ENCODE peak calls at places on chromosomes 4 and X, in five cellular contexts. Q, G, Z, O and D are unnamed samples.

GRCh38 chrX:71533850-71534515 is 1.1 kb downstream of the OGT start:
- DNase-seq in Q (peak; percentile 44), G (peak; percentile 53), Z (peak; percentile 36), O (peak; percentile 54), D (peak; percentile 7)

GRCh38 chrX:96564595-96564994 is 120.0 kb upstream of the DIAPH2 start:
- DNase-seq in Q (no peak), G (no peak), Z (no peak), O (peak; percentile 32), D (no peak)

GRCh38 chrX:43481601-43482000 is 174.5 kb upstream of the MAOA start:
- DNase-seq in Q (no peak), G (no peak), Z (no peak), O (no peak), D (no peak)

GRCh38 chr4:112377127-112377635 is 80.0 kb downstream of the ALPK1 start:
- DNase-seq in Q (no peak), G (no peak), Z (no peak), O (no peak), D (no peak)

GRCh38 chr4:127124919-127125318 is 507.8 kb upstream of the INTU start:
- DNase-seq in Q (no peak), G (no peak), Z (no peak), O (peak; percentile 19), D (peak; percentile 1)

GRCh38 chr4:77776182-77777134 is 42.7 kb downstream of the CNOT6L start:
- DNase-seq in Q (no peak), G (no peak), Z (peak; percentile 71), O (peak; percentile 14), D (no peak)

GRCh38 chr4:92299152-92299551 is 4.6 kb upstream of the GRID2 start:
- DNase-seq in Q (no peak), G (no peak), Z (no peak), O (peak; percentile 54), D (no peak)

GRCh38 chr4:77734928-77735327 is 84.2 kb downstream of the CNOT6L start:
- DNase-seq in Q (peak; percentile 41), G (no peak), Z (peak; percentile 81), O (peak; percentile 50), D (peak; percentile 71)